ENCODE peak calls at places on chromosomes 6 and 20, in five cellular contexts. A is Calu3, G is T-helper 17 cell, O is HFFc6, W is activated B cell treated with CpG ODN at 0.5 μM for 24 hours. C is an unnamed sample.

GRCh38 chr6:69895396-69895795 is 29.0 kb downstream of the COL19A1 start:
- DNase-seq in A (no peak), G (no peak), O (no peak), W (no peak), C (no peak)

GRCh38 chr6:2037230-2037926 is 208.0 kb downstream of the GMDS start:
- DNase-seq in A (no peak), G (no peak), O (peak), W (no peak), C (no peak)

GRCh38 chr20:31934968-31935764 is 16.7 kb downstream of the PDRG1 start:
- DNase-seq in A (no peak), G (no peak), O (no peak), W (no peak), C (no peak)

GRCh38 chr6:45075246-45075645 is 252.9 kb upstream of the RUNX2 start:
- DNase-seq in A (no peak), G (no peak), O (peak), W (no peak), C (no peak)

GRCh38 chr20:48656661-48657211 is 171.1 kb downstream of the PREX1 start:
- DNase-seq in A (peak), G (no peak), O (no peak), W (no peak), C (peak)

GRCh38 chr6:89364586-89364985 is 12.1 kb upstream of the UBE2J1 start:
- DNase-seq in A (no peak), G (no peak), O (no peak), W (no peak), C (no peak)

GRCh38 chr6:84278311-84278710 is 50.9 kb upstream of the CEP162 start:
- DNase-seq in A (no peak), G (no peak), O (no peak), W (no peak), C (no peak)

GRCh38 chr20:57653910-57654309 is 33.7 kb upstream of the ZBP1 start:
- DNase-seq in A (peak), G (no peak), O (no peak), W (no peak), C (no peak)